ENCODE peak calls at places on chromosomes 4 and X, in eight cellular contexts. G is fibroblast of mammary gland; D is tibial nerve; B is NCI-H510A treated with DMSO at 0.1 percent for 48 hours; O is ACHN; S is endothelial cell of umbilical vein; L is CD4-positive, alpha-beta T cell; K is amniotic epithelial cell. V is an unnamed sample.

GRCh38 chrX:39726810-39727209 is 370.9 kb downstream of the BCOR start:
- DNase-seq in G (peak), D (no peak), B (peak), O (no peak), S (peak), L (no peak), K (peak), V (no peak)

GRCh38 chr4:82430193-82431025 is at the start of the genes ENOPH1 and HNRNPDL:
- DNase-seq in G (peak), D (peak), B (peak), O (peak), S (peak), L (peak), K (peak), V (peak)

GRCh38 chrX:27775984-27776383 is 31.8 kb upstream of the MAGEB10 start:
- DNase-seq in G (no peak), D (no peak), B (no peak), O (no peak), S (no peak), L (no peak), K (no peak), V (no peak)

GRCh38 chr4:151356510-151356909 is 31.1 kb upstream of the SH3D19 start:
- DNase-seq in G (peak), D (no peak), B (no peak), O (no peak), S (peak), L (no peak), K (no peak), V (peak)

GRCh38 chr4:152273343-152273742 is 262.5 kb downstream of the FBXW7 start:
- DNase-seq in G (peak), D (no peak), B (no peak), O (no peak), S (no peak), L (no peak), K (no peak), V (peak)

GRCh38 chrX:109393859-109394258 is 88.0 kb downstream of the GUCY2F start:
- DNase-seq in G (peak), D (no peak), B (no peak), O (no peak), S (no peak), L (no peak), K (no peak), V (peak)

GRCh38 chrX:71128915-71129765 is 10.7 kb downstream of the MED12 start:
- DNase-seq in G (peak), D (peak), B (peak), O (peak), S (peak), L (peak), K (peak), V (peak)

GRCh38 chrX:132474522-132474921 is 14.3 kb downstream of the MBNL3 start:
- DNase-seq in G (peak), D (no peak), B (no peak), O (no peak), S (no peak), L (no peak), K (peak), V (no peak)

GRCh38 chr4:6470502-6471302 is 1.7 kb downstream of the PPP2R2C start:
- DNase-seq in G (peak), D (no peak), B (no peak), O (peak), S (peak), L (no peak), K (peak), V (no peak)

GRCh38 chr4:3307060-3307459 is 14.2 kb downstream of the RGS12 start:
- DNase-seq in G (no peak), D (peak), B (no peak), O (no peak), S (no peak), L (no peak), K (no peak), V (no peak)

GRCh38 chr4:100428051-100428450 is 89.8 kb downstream of the EMCN start:
- DNase-seq in G (peak), D (no peak), B (no peak), O (peak), S (peak), L (no peak), K (peak), V (no peak)

GRCh38 chrX:6465731-6466130 is 69.2 kb downstream of the VCX3A start:
- DNase-seq in G (no peak), D (no peak), B (no peak), O (no peak), S (no peak), L (no peak), K (no peak), V (no peak)

V was measured in SK-MEL-5.